ENCODE peak calls at places on chromosomes 1 and 21, in eight cellular contexts. B is stomach; J is psoas muscle; Q is stimulated activated CD8-positive, alpha-beta memory T cell treated with anti-CD3 and anti-CD28 coated beads, Interleukin-7, amount 100 ng/mL, for 1 hour; Y is retina; I is T-helper 9 cell; E is activated T-cell treated with anti-CD3 and anti-CD28 coated beads, Interleukin-2, amount 50 U/mL, for 72 hours; L is activated CD4-positive, alpha-beta T cell treated with anti-CD3 and anti-CD28 coated beads for 48 hours. C is an unnamed sample.
A peak's percentile ranks its signal among the peaks of the same experiment; 100 is the strongest.

GRCh38 chr1:15735304-15736034 is 589 bp upstream of the SLC25A34 start:
- DNase-seq in I (no peak), Q (no peak), E (no peak), B (peak; percentile 65), L (no peak), J (no peak), Y (no peak), C (no peak)

GRCh38 chr1:248691567-248692155 is 10.9 kb downstream of the OR14I1 start:
- DNase-seq in L (no peak), B (no peak), I (no peak), J (no peak), E (no peak), Q (no peak), Y (no peak), C (no peak)

GRCh38 chr1:193417945-193418744 is 231.7 kb upstream of the B3GALT2 start:
- DNase-seq in Q (no peak), B (no peak), Y (no peak), I (no peak), E (no peak), J (no peak), L (no peak), C (no peak)

GRCh38 chr1:195909061-195909460 is 699.2 kb downstream of the KCNT2 start:
- DNase-seq in J (no peak), I (no peak), Q (no peak), Y (no peak), E (no peak), B (no peak), L (no peak), C (no peak)

GRCh38 chr1:153611024-153611352 is 1.9 kb downstream of the S100A16 start:
- DNase-seq in L (no peak), J (no peak), Y (no peak), Q (no peak), B (no peak), I (no peak), E (no peak), C (no peak)

GRCh38 chr1:94992863-94993563 is 66.1 kb upstream of the CNN3 start:
- DNase-seq in I (no peak), L (no peak), B (no peak), Y (no peak), Q (no peak), J (no peak), E (no peak), C (no peak)

GRCh38 chr1:44072204-44072603 is 40.9 kb upstream of the SLC6A9 start:
- DNase-seq in E (no peak), L (no peak), B (no peak), J (no peak), Q (no peak), I (no peak), Y (no peak), C (no peak)

GRCh38 chr1:24373710-24374109 is 39.9 kb downstream of the STPG1 start:
- DNase-seq in L (no peak), I (no peak), J (no peak), Y (no peak), E (no peak), Q (no peak), B (no peak), C (no peak)

GRCh38 chr1:211541715-211542477 is 37.1 kb downstream of the SLC30A1 start:
- DNase-seq in B (peak; percentile 67), L (no peak), Q (no peak), J (no peak), I (no peak), Y (no peak), E (no peak), C (no peak)

GRCh38 chr21:39175154-39175553 is 8.1 kb downstream of the PSMG1 start:
- DNase-seq in Y (no peak), L (no peak), B (no peak), Q (no peak), J (no peak), E (no peak), I (no peak), C (no peak)

GRCh38 chr1:33723251-33723650 is 140.6 kb upstream of the HMGB4 start:
- DNase-seq in J (no peak), E (no peak), B (no peak), Q (no peak), I (no peak), L (no peak), Y (no peak), C (no peak)

GRCh38 chr1:53579221-53580008 is 120.2 kb downstream of the DMRTB1 start:
- DNase-seq in I (no peak), L (no peak), Q (no peak), J (no peak), E (no peak), Y (no peak), B (no peak), C (no peak)

GRCh38 chr1:204647114-204647804 is 38.3 kb downstream of the LRRN2 start:
- DNase-seq in L (peak; percentile 23), E (no peak), J (no peak), B (peak; percentile 32), Q (no peak), Y (no peak), I (no peak), C (no peak)

GRCh38 chr1:174789399-174789798 is 210.3 kb upstream of the CACYBP start:
- DNase-seq in J (no peak), B (no peak), Y (no peak), E (peak; percentile 14), Q (no peak), L (no peak), I (no peak), C (no peak)

GRCh38 chr1:9149837-9150581 is 21.1 kb upstream of the GPR157 start:
- DNase-seq in L (no peak), B (no peak), I (no peak), Q (no peak), Y (peak; percentile 55), E (no peak), J (no peak), C (no peak)

GRCh38 chr1:227894306-227894721 is 53.4 kb downstream of the WNT9A start:
- DNase-seq in E (no peak), J (peak; percentile 7), B (peak; percentile 18), L (peak; percentile 1), Y (no peak), Q (no peak), I (no peak), C (no peak)

GRCh38 chr1:102742426-102742825 is 365.9 kb downstream of the COL11A1 start:
- DNase-seq in E (no peak), B (no peak), L (no peak), Y (no peak), I (no peak), J (no peak), Q (no peak), C (no peak)

GRCh38 chr1:94036721-94037120 is 84.2 kb downstream of the ABCA4 start:
- DNase-seq in E (no peak), Q (no peak), I (no peak), Y (no peak), J (no peak), L (no peak), B (no peak), C (no peak)

GRCh38 chr1:151992345-151993083 is 1.1 kb downstream of the S100A10 start:
- DNase-seq in I (peak; percentile 15), L (no peak), Q (no peak), E (peak; percentile 31), J (peak; percentile 89), Y (peak; percentile 58), B (peak; percentile 92), C (no peak)

GRCh38 chr1:31855038-31855845 is 39.4 kb upstream of the SPOCD1 start:
- DNase-seq in L (no peak), B (no peak), Y (no peak), E (no peak), J (no peak), Q (no peak), I (no peak), C (no peak)

GRCh38 chr1:26542781-26543443 is 13.4 kb downstream of the RPS6KA1 start:
- DNase-seq in Q (no peak), L (no peak), I (no peak), E (no peak), J (no peak), B (no peak), Y (no peak), C (no peak)

GRCh38 chr1:54173681-54174080 is 20.9 kb upstream of the CDCP2 start:
- DNase-seq in B (no peak), J (no peak), L (no peak), E (no peak), I (no peak), Y (no peak), Q (no peak), C (no peak)

GRCh38 chr1:211738709-211739301 is 63.4 kb upstream of the NEK2 start:
- DNase-seq in L (peak; percentile 31), Q (no peak), E (peak; percentile 10), B (no peak), Y (no peak), I (no peak), J (no peak), C (no peak)

GRCh38 chr1:171940373-171940772 is 99.1 kb downstream of the DNM3 start:
- DNase-seq in E (no peak), I (no peak), B (no peak), J (no peak), L (no peak), Q (no peak), Y (no peak), C (no peak)

GRCh38 chr1:246280551-246280950 is 226.5 kb downstream of the SMYD3 start:
- DNase-seq in L (no peak), E (no peak), B (no peak), Y (peak; percentile 44), I (no peak), Q (no peak), J (no peak), C (no peak)

GRCh38 chr1:246695136-246695535 is 29.1 kb upstream of the SCCPDH start:
- DNase-seq in Q (no peak), I (no peak), Y (no peak), J (no peak), L (no peak), B (no peak), E (no peak), C (no peak)

GRCh38 chr1:74468982-74469603 is 43.3 kb downstream of the LRRC53 start:
- DNase-seq in Q (no peak), E (no peak), I (no peak), L (no peak), Y (peak; percentile 30), B (no peak), J (no peak), C (peak; percentile 61)

GRCh38 chr1:184433928-184434502 is 47.2 kb downstream of the C1orf21 start:
- DNase-seq in L (no peak), Y (no peak), E (no peak), I (no peak), J (no peak), Q (no peak), B (no peak), C (no peak)

GRCh38 chr1:162471290-162471853 is 26.2 kb upstream of the UHMK1 start:
- DNase-seq in E (no peak), J (no peak), I (no peak), Q (no peak), Y (no peak), B (no peak), L (no peak), C (no peak)

GRCh38 chr1:77499466-77499865 is 183.0 kb downstream of the ZZZ3 start:
- DNase-seq in J (no peak), Y (no peak), Q (no peak), I (no peak), B (no peak), E (no peak), L (no peak), C (no peak)

GRCh38 chr1:150577557-150578277 is 1.7 kb downstream of the MCL1 start:
- DNase-seq in Y (no peak), J (no peak), E (no peak), Q (no peak), I (no peak), B (no peak), L (no peak), C (no peak)

GRCh38 chr1:53617382-53618217 is 121.4 kb downstream of the GLIS1 start:
- DNase-seq in Q (no peak), B (peak; percentile 24), I (no peak), J (no peak), Y (no peak), E (no peak), L (no peak), C (no peak)

GRCh38 chr1:27478098-27478497 is 11.9 kb downstream of the WASF2 start:
- DNase-seq in Y (no peak), L (no peak), E (no peak), J (no peak), Q (no peak), B (no peak), I (no peak), C (no peak)

GRCh38 chr21:45874716-45875415 is 106.7 kb upstream of the COL6A1 start:
- DNase-seq in I (no peak), Y (peak; percentile 69), L (peak; percentile 20), J (peak; percentile 77), Q (no peak), E (peak; percentile 18), B (peak; percentile 50), C (no peak)